ENCODE peak calls at places on chromosomes 5 and 9, in ten cellular contexts. A, U, P, H, M, I, D, G, X and R are unnamed samples.

GRCh38 chr5:32630867-32631491 is 45.6 kb downstream of the SUB1 start:
- DNase-seq in A (no peak), U (no peak), P (no peak), H (no peak), M (no peak), I (no peak), D (no peak), G (no peak), X (no peak), R (no peak)

GRCh38 chr5:173789031-173789920 is 98.9 kb upstream of the CPEB4 start:
- DNase-seq in A (no peak), U (peak; percentile 64), P (no peak), H (peak; percentile 92), M (no peak), I (no peak), D (no peak), G (no peak), X (no peak), R (no peak)

GRCh38 chr5:72453260-72453775 is 53.9 kb downstream of the ZNF366 start:
- DNase-seq in A (no peak), U (no peak), P (no peak), H (no peak), M (no peak), I (no peak), D (no peak), G (no peak), X (no peak), R (no peak)

GRCh38 chr9:99129091-99129490 is 24.2 kb downstream of the TGFBR1 start:
- DNase-seq in A (no peak), U (no peak), P (no peak), H (no peak), M (no peak), I (no peak), D (no peak), G (no peak), X (no peak), R (no peak)

GRCh38 chr5:99089822-99090549 is 161.2 kb upstream of the CHD1 start:
- DNase-seq in A (no peak), U (no peak), P (no peak), H (no peak), M (no peak), I (no peak), D (no peak), G (no peak), X (no peak), R (no peak)

GRCh38 chr5:110086658-110087388 is 397.1 kb downstream of the MAN2A1 start:
- DNase-seq in A (no peak), U (peak; percentile 99), P (no peak), H (peak; percentile 97), M (peak; percentile 1), I (peak; percentile 36), D (no peak), G (peak; percentile 9), X (no peak), R (no peak)

GRCh38 chr9:34899535-34900158 is 58.4 kb upstream of the PHF24 start:
- DNase-seq in A (peak; percentile 39), U (peak; percentile 20), P (peak; percentile 94), H (peak; percentile 81), M (peak; percentile 72), I (peak; percentile 86), D (peak; percentile 79), G (peak; percentile 65), X (peak; percentile 83), R (peak; percentile 67)

GRCh38 chr5:79505138-79505537 is 8.8 kb downstream of the HOMER1 start:
- DNase-seq in A (no peak), U (no peak), P (no peak), H (no peak), M (no peak), I (no peak), D (no peak), G (no peak), X (no peak), R (no peak)

GRCh38 chr5:146805099-146805498 is 73.5 kb downstream of the PPP2R2B start:
- DNase-seq in A (no peak), U (peak; percentile 4), P (no peak), H (peak; percentile 31), M (no peak), I (no peak), D (no peak), G (no peak), X (no peak), R (no peak)

GRCh38 chr9:74519419-74519818 is 22.3 kb downstream of the RORB start:
- DNase-seq in A (no peak), U (no peak), P (no peak), H (no peak), M (no peak), I (no peak), D (no peak), G (no peak), X (no peak), R (no peak)

GRCh38 chr5:60521379-60522298 is 178.3 kb downstream of the DEPDC1B start:
- DNase-seq in A (no peak), U (no peak), P (no peak), H (no peak), M (no peak), I (no peak), D (peak; percentile 35), G (no peak), X (no peak), R (no peak)

GRCh38 chr9:3177921-3178320 is 334.0 kb upstream of the PUM3 start:
- DNase-seq in A (no peak), U (peak; percentile 30), P (no peak), H (peak; percentile 77), M (no peak), I (no peak), D (no peak), G (no peak), X (no peak), R (no peak)

GRCh38 chr9:70093944-70094343 is 50.3 kb downstream of the MAMDC2 start:
- DNase-seq in A (no peak), U (no peak), P (no peak), H (peak; percentile 26), M (no peak), I (no peak), D (no peak), G (no peak), X (no peak), R (peak; percentile 83)

GRCh38 chr5:1203968-1204692 is 2.7 kb downstream of the SLC6A19 start:
- DNase-seq in A (no peak), U (no peak), P (no peak), H (no peak), M (no peak), I (no peak), D (no peak), G (no peak), X (no peak), R (no peak)